ENCODE peak calls at places on chromosome 15, in four cellular contexts. One of them, this sample, is unnamed.

GRCh38 chr15:68818671-68819450 is 1.8 kb downstream of the ANP32A start:
- DNase-seq in AG04450: no peak
- DNase-seq in AG09309: no peak
- DNase-seq in sigmoid colon: peak
- DNase-seq in this sample: no peak

GRCh38 chr15:25693321-25694237 is 169.5 kb downstream of the ATP10A start:
- DNase-seq in AG04450: no peak
- DNase-seq in AG09309: no peak
- DNase-seq in sigmoid colon: peak
- DNase-seq in this sample: no peak

GRCh38 chr15:81108427-81108826 is 25.6 kb upstream of the CFAP161 start:
- DNase-seq in AG04450: no peak
- DNase-seq in AG09309: no peak
- DNase-seq in sigmoid colon: no peak
- DNase-seq in this sample: no peak

GRCh38 chr15:50182233-50183013 is 427 bp downstream of the SLC27A2 start:
- DNase-seq in AG04450: no peak
- DNase-seq in AG09309: no peak
- DNase-seq in sigmoid colon: no peak
- DNase-seq in this sample: no peak

GRCh38 chr15:84634228-84634837 is 19.8 kb downstream of the WDR73 start:
- DNase-seq in AG04450: no peak
- DNase-seq in AG09309: no peak
- DNase-seq in sigmoid colon: no peak
- DNase-seq in this sample: no peak

GRCh38 chr15:79067434-79067833 is 23.1 kb downstream of the RASGRF1 start:
- DNase-seq in AG04450: no peak
- DNase-seq in AG09309: no peak
- DNase-seq in sigmoid colon: peak
- DNase-seq in this sample: no peak

GRCh38 chr15:56988219-56988618 is 69.8 kb downstream of the TCF12 start:
- DNase-seq in AG04450: no peak
- DNase-seq in AG09309: no peak
- DNase-seq in sigmoid colon: no peak
- DNase-seq in this sample: no peak

GRCh38 chr15:80645494-80646065 is 49.5 kb upstream of the ABHD17C start:
- DNase-seq in AG04450: no peak
- DNase-seq in AG09309: no peak
- DNase-seq in sigmoid colon: no peak
- DNase-seq in this sample: no peak

GRCh38 chr15:51046799-51047449 is 47.8 kb downstream of the TNFAIP8L3 start:
- DNase-seq in AG04450: peak
- DNase-seq in AG09309: peak
- DNase-seq in sigmoid colon: peak
- DNase-seq in this sample: no peak

GRCh38 chr15:48682949-48683651 is 37.6 kb upstream of the FBN1 start:
- DNase-seq in AG04450: no peak
- DNase-seq in AG09309: no peak
- DNase-seq in sigmoid colon: peak
- DNase-seq in this sample: no peak

GRCh38 chr15:27623149-27623548 is 476.0 kb downstream of the OCA2 start:
- DNase-seq in AG04450: no peak
- DNase-seq in AG09309: no peak
- DNase-seq in sigmoid colon: no peak
- DNase-seq in this sample: no peak

GRCh38 chr15:89860446-89860845 is 33.3 kb downstream of the AP3S2 start:
- DNase-seq in AG04450: no peak
- DNase-seq in AG09309: no peak
- DNase-seq in sigmoid colon: no peak
- DNase-seq in this sample: no peak

GRCh38 chr15:89870688-89871288 is 23.0 kb downstream of the AP3S2 start:
- DNase-seq in AG04450: no peak
- DNase-seq in AG09309: no peak
- DNase-seq in sigmoid colon: no peak
- DNase-seq in this sample: no peak

GRCh38 chr15:89860851-89861360 is 32.9 kb downstream of the AP3S2 start:
- DNase-seq in AG04450: no peak
- DNase-seq in AG09309: no peak
- DNase-seq in sigmoid colon: no peak
- DNase-seq in this sample: no peak

GRCh38 chr15:89863918-89864317 is 29.9 kb downstream of the AP3S2 start:
- DNase-seq in AG04450: no peak
- DNase-seq in AG09309: no peak
- DNase-seq in sigmoid colon: no peak
- DNase-seq in this sample: no peak

GRCh38 chr15:89864958-89865739 is 28.6 kb downstream of the AP3S2 start:
- DNase-seq in AG04450: no peak
- DNase-seq in AG09309: no peak
- DNase-seq in sigmoid colon: no peak
- DNase-seq in this sample: no peak
- TF ChIP-seq CTCF in AG04450: no peak
- TF ChIP-seq CTCF in AG09309: no peak
- TF ChIP-seq CTCF in sigmoid colon: no peak
- TF ChIP-seq CTCF in this sample: no peak

GRCh38 chr15:28920781-28921331 is 35.1 kb downstream of the APBA2 start:
- DNase-seq in AG04450: no peak
- DNase-seq in AG09309: no peak
- DNase-seq in sigmoid colon: peak
- DNase-seq in this sample: no peak
- H3K4me3 ChIP-seq in AG04450: no peak
- H3K4me3 ChIP-seq in AG09309: no peak
- H3K4me3 ChIP-seq in sigmoid colon: no peak
- H3K4me3 ChIP-seq in this sample: no peak

GRCh38 chr15:94230886-94231727 is at the start of gene MCTP2:
- DNase-seq in AG04450: peak
- DNase-seq in AG09309: peak
- DNase-seq in sigmoid colon: peak
- DNase-seq in this sample: no peak
- TF ChIP-seq CTCF in AG04450: peak
- TF ChIP-seq CTCF in AG09309: peak
- TF ChIP-seq CTCF in sigmoid colon: no peak
- TF ChIP-seq CTCF in this sample: no peak

DNA sequence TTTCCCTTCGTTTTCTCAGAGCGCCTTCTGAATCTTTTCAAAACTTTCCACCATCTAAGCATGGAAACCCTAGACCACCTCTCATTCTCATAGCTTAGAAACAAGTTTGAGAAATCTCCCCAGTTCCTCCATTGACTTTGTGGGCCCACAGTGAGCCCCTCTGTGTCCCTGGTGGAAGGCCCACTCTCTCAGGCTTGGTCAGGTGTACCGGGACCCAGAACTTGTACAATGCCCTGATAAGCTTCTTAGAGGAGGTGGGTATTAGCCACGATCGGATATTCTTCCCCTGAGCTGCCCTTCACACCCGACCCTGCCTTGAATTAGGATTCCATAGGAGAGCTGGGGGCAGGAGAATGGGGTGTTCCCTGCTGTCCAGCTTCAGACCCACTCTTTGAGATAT is at the start of gene SLC24A1:
- DNase-seq in AG04450: no peak
- DNase-seq in AG09309: no peak
- DNase-seq in sigmoid colon: no peak
- DNase-seq in this sample: no peak
- H3K4me3 ChIP-seq in AG04450: no peak
- H3K4me3 ChIP-seq in AG09309: no peak
- H3K4me3 ChIP-seq in sigmoid colon: no peak
- H3K4me3 ChIP-seq in this sample: no peak